ENCODE peak calls at places on chromosomes 6 and 20, in five cellular contexts. W, T, P, Z and J are unnamed samples.
A peak's percentile ranks its signal among the peaks of the same experiment; 100 is the strongest.

GRCh38 chr20:44688053-44688625 is 27.0 kb upstream of the CCN5 start:
- DNase-seq in P (no peak), W (no peak), T (no peak), Z (no peak), J (no peak)

GRCh38 chr6:159249752-159250151 is 80.6 kb downstream of the FNDC1 start:
- DNase-seq in Z (no peak), T (no peak), W (no peak), P (no peak), J (no peak)

GRCh38 chr6:166959906-166960608 is 3.7 kb upstream of the RNASET2 start:
- DNase-seq in Z (no peak), T (no peak), W (no peak), P (no peak), J (no peak)

GRCh38 chr20:34825530-34826362 is at the start of gene NCOA6:
- DNase-seq in T (peak; percentile 59), P (peak; percentile 74), W (peak; percentile 78), Z (peak; percentile 61), J (peak; percentile 57)

GRCh38 chr6:26032387-26033131 is 54.7 kb upstream of the HFE start:
- DNase-seq in P (peak; percentile 38), T (peak; percentile 52), W (no peak), Z (peak; percentile 47), J (peak; percentile 49)

GRCh38 chr6:20672038-20672437 is 137.8 kb downstream of the CDKAL1 start:
- DNase-seq in W (no peak), T (no peak), Z (no peak), P (no peak), J (no peak)

GRCh38 chr6:52416629-52417151 is 3.5 kb upstream of the EFHC1 start:
- DNase-seq in W (no peak), P (peak; percentile 73), T (peak; percentile 69), Z (peak; percentile 80), J (no peak)

GRCh38 chr6:80537321-80537972 is 431.0 kb downstream of the BCKDHB start:
- DNase-seq in P (peak; percentile 68), Z (peak; percentile 38), W (no peak), T (no peak), J (no peak)

GRCh38 chr20:36967636-36968035 is 16.1 kb upstream of the SAMHD1 start:
- DNase-seq in W (no peak), Z (no peak), T (no peak), P (no peak), J (no peak)

GRCh38 chr6:144619983-144620382 is 334.8 kb downstream of the UTRN start:
- DNase-seq in P (peak; percentile 8), W (no peak), T (no peak), Z (no peak), J (no peak)

GRCh38 chr6:63249875-63250482 is 38.7 kb downstream of the FKBP1C start:
- DNase-seq in T (no peak), W (no peak), P (no peak), Z (no peak), J (no peak)

GRCh38 chr6:105269390-105269789 is 89.6 kb upstream of the POPDC3 start:
- DNase-seq in P (no peak), Z (no peak), T (no peak), W (no peak), J (no peak)

GRCh38 chr6:10584607-10585006 is 63.5 kb downstream of the GCNT2 start:
- DNase-seq in W (no peak), Z (no peak), P (no peak), T (no peak), J (no peak)

GRCh38 chr6:10582774-10583508 is 61.8 kb downstream of the GCNT2 start:
- DNase-seq in Z (no peak), T (no peak), P (no peak), W (no peak), J (peak; percentile 68)

GRCh38 chr6:10586302-10586701 is 65.2 kb downstream of the GCNT2 start:
- DNase-seq in Z (no peak), P (no peak), W (no peak), T (no peak), J (no peak)

GRCh38 chr6:10583509-10583908 is 62.4 kb downstream of the GCNT2 start:
- DNase-seq in T (no peak), P (no peak), W (no peak), Z (no peak), J (no peak)

DNA sequence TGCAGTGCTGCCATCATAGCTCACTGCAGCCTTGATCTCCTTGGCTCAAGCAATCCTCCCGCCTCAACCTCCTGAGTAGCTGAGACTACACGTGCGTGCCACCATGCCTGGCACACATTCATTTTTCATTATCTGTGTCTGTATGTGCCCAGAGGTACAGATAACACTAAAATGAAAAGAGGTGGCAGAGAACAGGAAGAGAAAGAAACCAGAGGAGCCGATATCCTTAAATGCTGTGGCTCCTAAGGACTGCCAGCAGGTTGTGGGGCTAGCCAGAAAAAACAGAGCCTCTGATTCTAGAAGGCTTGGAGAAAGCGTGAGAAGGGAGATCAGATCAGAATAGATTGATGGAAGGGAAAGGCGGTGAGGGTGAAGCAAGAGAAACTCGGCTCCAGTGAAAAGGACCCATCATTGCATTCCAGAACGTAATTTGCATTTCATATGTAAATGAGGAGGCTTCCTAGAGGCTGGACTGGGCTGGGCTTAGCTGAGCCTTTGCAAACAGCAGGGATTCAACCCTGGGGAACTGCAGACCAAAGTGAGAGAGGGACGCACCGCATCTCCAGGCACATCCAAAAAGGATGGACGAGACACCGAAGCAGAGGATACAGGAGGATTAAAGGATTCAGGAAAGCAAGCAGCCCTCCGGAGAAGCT is 64.2 kb downstream of the GCNT2 start:
- DNase-seq in Z (no peak), T (peak; percentile 68), P (no peak), W (no peak), J (peak; percentile 86)
- H2AK5ac ChIP-seq in Z (no peak overlapping the region), T (no peak overlapping the region), P (no peak overlapping the region), W (peak overlapping the region; percentile 84), J (peak overlapping the region; percentile 84)

GRCh38 chr20:56418385-56418861 is 6.4 kb downstream of the CASS4 start:
- DNase-seq in Z (no peak), P (no peak), T (no peak), W (no peak), J (no peak)

GRCh38 chr20:56417402-56417801 is 5.3 kb downstream of the CASS4 start:
- DNase-seq in Z (no peak), W (no peak), T (no peak), P (no peak), J (no peak)

GRCh38 chr20:56414842-56415765 is 3.0 kb downstream of the CASS4 start:
- DNase-seq in P (peak; percentile 97), T (no peak), W (no peak), Z (no peak), J (no peak)

GRCh38 chr20:56420028-56420427 is 8.0 kb downstream of the CASS4 start:
- DNase-seq in W (no peak), T (no peak), Z (no peak), P (no peak), J (no peak)

DNA sequence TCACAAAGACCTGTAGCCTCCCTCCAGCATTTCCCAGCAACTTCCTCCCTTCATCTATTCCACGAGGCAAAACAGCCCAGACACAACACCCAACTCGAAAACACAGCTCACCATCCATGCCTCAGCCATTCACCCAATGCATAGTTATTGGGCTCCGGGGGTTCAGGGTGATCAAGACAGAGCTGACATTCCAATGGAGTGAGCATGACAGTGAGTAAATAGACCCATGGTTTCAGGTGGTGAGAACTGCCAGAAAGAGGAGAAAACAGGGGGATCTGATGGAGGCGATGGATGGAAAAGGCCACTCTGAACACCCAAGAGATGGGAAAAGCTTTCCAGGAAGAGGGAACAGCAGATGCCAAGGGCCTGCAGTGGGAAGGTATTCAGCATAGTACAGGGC is 5.9 kb downstream of the CASS4 start:
- DNase-seq in P (peak; percentile 58), T (no peak), Z (no peak), W (no peak), J (no peak)
- H2AK5ac ChIP-seq in P (peak overlapping the region; percentile 95), T (no peak overlapping the region), Z (no peak overlapping the region), W (no peak overlapping the region), J (no peak overlapping the region)

GRCh38 chr20:51313275-51313898 is 229.1 kb downstream of the NFATC2 start:
- DNase-seq in P (peak; percentile 39), Z (no peak), W (no peak), T (no peak), J (no peak)

GRCh38 chr20:51312480-51312783 is 230.1 kb downstream of the NFATC2 start:
- DNase-seq in P (no peak), Z (no peak), T (no peak), W (no peak), J (peak; percentile 54)

GRCh38 chr20:51309128-51309527 is 233.4 kb downstream of the NFATC2 start:
- DNase-seq in W (no peak), T (no peak), Z (no peak), P (no peak), J (no peak)

GRCh38 chr20:51311636-51312479 is 230.7 kb downstream of the NFATC2 start:
- DNase-seq in T (no peak), Z (peak; percentile 52), W (no peak), P (no peak), J (peak; percentile 78)

DNA sequence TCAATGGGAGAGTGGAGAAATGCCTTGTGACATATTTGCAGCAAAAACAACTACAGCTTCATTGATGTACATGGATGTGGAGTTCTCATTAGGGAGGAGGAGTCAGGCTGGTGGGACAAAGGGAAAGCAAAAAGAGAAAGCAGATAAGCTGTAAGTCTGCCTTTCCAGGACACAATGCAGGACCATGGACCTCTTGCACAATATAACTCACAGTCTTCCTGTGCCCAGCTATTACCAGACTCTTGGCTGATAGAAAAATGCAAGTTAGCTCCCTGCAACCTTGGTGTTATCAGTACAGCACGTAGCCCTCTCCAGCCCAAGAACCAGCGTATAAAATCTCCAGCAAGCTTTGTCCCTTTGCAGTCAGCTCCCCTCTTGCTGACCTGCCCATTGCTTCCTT is 232.3 kb downstream of the NFATC2 start:
- DNase-seq in Z (no peak), P (no peak), T (no peak), W (no peak), J (no peak)
- H2AK5ac ChIP-seq in Z (no peak overlapping the region), P (peak overlapping the region; percentile 36), T (no peak overlapping the region), W (no peak overlapping the region), J (no peak overlapping the region)

DNA sequence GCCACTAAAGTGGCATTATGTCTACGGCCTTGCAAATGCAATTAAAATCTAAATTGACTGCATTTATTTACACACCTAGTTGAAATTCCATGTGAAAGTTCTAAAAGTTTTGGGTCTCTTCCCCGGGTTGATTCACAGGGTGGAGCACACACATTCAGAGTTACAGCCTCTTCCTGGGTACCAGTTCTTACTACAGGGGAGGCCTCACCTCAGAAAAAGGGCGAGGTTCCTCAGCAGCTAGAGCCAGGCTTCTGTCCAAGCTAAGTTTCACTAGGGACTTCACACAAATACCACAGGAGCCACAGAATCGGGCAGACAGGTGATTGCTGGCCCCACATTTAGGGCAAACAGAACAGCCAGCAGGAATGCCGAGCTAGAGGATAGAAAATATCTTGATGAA is 52.7 kb downstream of the DZANK1 start:
- DNase-seq in Z (no peak), W (no peak), T (no peak), P (no peak), J (no peak)
- H2AK5ac ChIP-seq in Z (no peak overlapping the region), W (no peak overlapping the region), T (no peak overlapping the region), P (no peak overlapping the region), J (no peak overlapping the region)